ENCODE peak calls at places on chromosome 6, in six cellular contexts. M, R, Z, I, J and O are unnamed samples.

GRCh38 chr6:293185-294174 is 1.2 kb downstream of the DUSP22 start:
- DNase-seq in R (no peak), I (peak), Z (peak), J (peak), M (no peak), O (peak)

GRCh38 chr6:108902389-108902792 is 54.2 kb downstream of the ARMC2 start:
- DNase-seq in J (no peak), I (peak), M (no peak), Z (no peak), R (no peak), O (no peak)

GRCh38 chr6:34810936-34811632 is 19.2 kb downstream of the BLTP3A start:
- DNase-seq in Z (peak), I (no peak), R (no peak), J (no peak), M (no peak), O (no peak)

GRCh38 chr6:155303361-155303870 is 10.9 kb downstream of the TFB1M start:
- DNase-seq in I (no peak), Z (no peak), R (no peak), M (no peak), J (no peak), O (no peak)

GRCh38 chr6:163398796-163399195 is 15.7 kb upstream of the QKI start:
- DNase-seq in I (no peak), Z (no peak), M (peak), J (peak), R (no peak), O (no peak)

GRCh38 chr6:3750324-3751018 is 1.0 kb downstream of the PXDC1 start:
- DNase-seq in M (peak), R (no peak), I (peak), Z (peak), J (peak), O (peak)

GRCh38 chr6:31734703-31735500 is 1.4 kb downstream of the CLIC1 start:
- DNase-seq in Z (peak), M (peak), I (peak), R (no peak), J (peak), O (peak)

GRCh38 chr6:163438940-163439335 is 24.4 kb downstream of the QKI start:
- DNase-seq in J (peak), M (peak), R (no peak), Z (peak), I (no peak), O (no peak)

GRCh38 chr6:34986845-34987246 is 97.8 kb downstream of the ANKS1A start:
- DNase-seq in M (peak), Z (peak), R (peak), I (peak), J (peak), O (peak)

GRCh38 chr6:13709698-13710551 is 1.7 kb downstream of the RANBP9 start:
- DNase-seq in M (no peak), R (no peak), J (no peak), Z (no peak), I (peak), O (no peak)

GRCh38 chr6:86508230-86508629 is 429.1 kb upstream of the HTR1E start:
- DNase-seq in M (no peak), I (no peak), R (no peak), Z (no peak), J (no peak), O (no peak)

GRCh38 chr6:121393711-121394110 is 41.7 kb upstream of the GJA1 start:
- DNase-seq in I (no peak), J (no peak), Z (no peak), M (no peak), R (no peak), O (no peak)

GRCh38 chr6:157755752-157756411 is 67.2 kb upstream of the SNX9 start:
- DNase-seq in Z (no peak), R (no peak), J (no peak), M (no peak), I (no peak), O (peak)

GRCh38 chr6:56299916-56300315 is 52.5 kb upstream of the COL21A1 start:
- DNase-seq in J (no peak), I (no peak), Z (no peak), R (no peak), M (no peak), O (no peak)
- H3K27ac ChIP-seq in J (no peak), I (no peak), Z (no peak), R (no peak), M (no peak), O (no peak)

GRCh38 chr6:26322645-26323482 is 42.1 kb upstream of the BTN3A2 start:
- DNase-seq in J (peak), I (peak), M (peak), R (no peak), Z (peak), O (peak)
- H3K27ac ChIP-seq in J (peak), I (no peak), M (no peak), R (peak), Z (peak), O (no peak)

GRCh38 chr6:7540595-7540994 is 876 bp upstream of the DSP start:
- DNase-seq in J (no peak), M (no peak), Z (peak), R (no peak), I (peak), O (peak)
- H3K27ac ChIP-seq in J (peak), M (no peak), Z (no peak), R (no peak), I (no peak), O (no peak)

DNA sequence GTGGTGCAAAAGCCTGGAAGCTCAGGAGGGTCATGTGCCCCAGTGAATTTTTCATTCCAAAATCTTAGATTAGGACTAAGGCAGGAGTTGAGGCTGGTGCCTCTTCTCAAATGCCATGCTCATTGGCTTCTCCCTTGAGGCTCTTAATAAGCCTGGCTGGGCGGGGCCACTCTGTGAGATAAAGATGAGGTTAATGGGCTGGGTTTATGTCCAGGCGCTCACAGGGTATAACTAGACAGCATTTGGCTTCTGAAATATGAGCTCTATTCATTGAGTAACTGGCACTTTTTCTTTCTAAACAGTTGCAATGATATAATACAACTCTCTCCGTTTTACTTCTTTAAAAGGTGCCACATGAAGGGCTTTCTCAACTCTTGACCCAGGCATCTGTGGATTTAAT is 156.3 kb downstream of the SCML4 start:
- DNase-seq in M (no peak), I (no peak), Z (no peak), J (no peak), R (no peak), O (no peak)
- H3K27ac ChIP-seq in M (no peak), I (no peak), Z (no peak), J (no peak), R (no peak), O (no peak)

GRCh38 chr6:27476090-27476489 is 3.2 kb upstream of the ZNF184 start:
- DNase-seq in Z (no peak), J (no peak), I (no peak), M (no peak), R (no peak), O (no peak)

GRCh38 chr6:27478706-27479318 is 5.9 kb upstream of the ZNF184 start:
- DNase-seq in I (peak), R (peak), J (peak), Z (peak), M (peak), O (peak)

GRCh38 chr6:27479319-27480182 is 6.6 kb upstream of the ZNF184 start:
- DNase-seq in Z (peak), M (peak), I (peak), J (peak), R (peak), O (peak)

GRCh38 chr6:27478141-27478705 is 5.3 kb upstream of the ZNF184 start:
- DNase-seq in I (no peak), J (no peak), R (peak), Z (peak), M (peak), O (no peak)

GRCh38 chr6:27477318-27478013 is 4.6 kb upstream of the ZNF184 start:
- DNase-seq in M (no peak), R (no peak), Z (no peak), J (no peak), I (peak), O (no peak)
- H3K27ac ChIP-seq in M (no peak), R (no peak), Z (no peak), J (no peak), I (no peak), O (no peak)

DNA sequence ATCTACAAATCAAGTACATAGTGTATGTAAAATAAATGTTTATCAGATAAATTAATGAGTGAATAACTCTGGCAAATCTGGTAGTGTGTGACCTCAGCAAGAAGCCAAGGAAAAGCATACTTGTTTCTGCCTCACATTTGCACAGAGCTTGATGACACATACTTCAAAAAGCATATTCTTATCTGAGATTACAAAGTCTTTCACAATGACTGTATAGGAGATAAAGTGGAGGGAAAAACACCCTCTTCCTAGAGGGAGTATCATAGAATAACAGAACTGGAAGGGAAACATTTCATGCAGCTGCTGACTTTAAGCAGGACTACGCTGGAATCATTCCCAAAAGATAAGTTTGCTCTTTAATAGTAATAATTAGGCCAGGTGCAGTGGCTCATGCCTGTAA is 28.1 kb upstream of the AKAP7 start:
- DNase-seq in Z (peak), I (no peak), J (no peak), R (peak), M (no peak), O (no peak)
- H3K27ac ChIP-seq in Z (no peak), I (no peak), J (no peak), R (no peak), M (peak), O (no peak)

GRCh38 chr6:145829102-145829501 is 14.5 kb upstream of the FBXO30 start:
- DNase-seq in Z (no peak), J (peak), R (no peak), M (no peak), I (no peak), O (peak)
- H3K27ac ChIP-seq in Z (no peak), J (no peak), R (no peak), M (no peak), I (no peak), O (no peak)

GRCh38 chr6:161594412-161594811 is 320.6 kb upstream of the AGPAT4 start:
- DNase-seq in Z (no peak), R (no peak), I (no peak), M (no peak), J (no peak), O (no peak)
- H3K27ac ChIP-seq in Z (no peak), R (no peak), I (no peak), M (no peak), J (no peak), O (no peak)

GRCh38 chr6:170131351-170131750 is 159.5 kb downstream of the DLL1 start:
- DNase-seq in J (no peak), I (no peak), Z (no peak), R (no peak), M (no peak), O (peak)
- H3K27ac ChIP-seq in J (no peak), I (no peak), Z (no peak), R (no peak), M (no peak), O (no peak)

GRCh38 chr6:165657325-165657680 is 5.7 kb downstream of the PDE10A start:
- DNase-seq in I (no peak), J (no peak), M (no peak), Z (no peak), R (no peak), O (no peak)
- H3K27ac ChIP-seq in I (no peak), J (no peak), M (no peak), Z (no peak), R (no peak), O (no peak)